ENCODE peak calls at places on chromosomes 2 and 18, in five cellular contexts. X is GM04504; G is activated CD8-positive, alpha-beta memory T cell treated with anti-CD3 and anti-CD28 coated beads for 24 hours; N is NCI-H1105; P is GM12891. W is an unnamed sample.

GRCh38 chr2:38653715-38654494 is 12.0 kb upstream of the GALM start:
- DNase-seq in X (no peak), G (peak), N (no peak), P (no peak), W (no peak)

GRCh38 chr2:64876137-64876647 is 113.0 kb upstream of the SLC1A4 start:
- DNase-seq in X (peak), G (no peak), N (no peak), P (no peak), W (no peak)

GRCh38 chr2:98828793-98829371 is 98.0 kb upstream of the MGAT4A start:
- DNase-seq in X (no peak), G (no peak), N (no peak), P (no peak), W (peak)

GRCh38 chr2:28360742-28361293 is 31.8 kb upstream of the FOSL2 start:
- DNase-seq in X (no peak), G (no peak), N (no peak), P (no peak), W (no peak)

GRCh38 chr2:234794866-234795265 is 157.0 kb upstream of the SH3BP4 start:
- DNase-seq in X (no peak), G (no peak), N (no peak), P (no peak), W (no peak)

GRCh38 chr2:198214108-198214736 is 409.8 kb downstream of the PLCL1 start:
- DNase-seq in X (no peak), G (no peak), N (no peak), P (no peak), W (no peak)

GRCh38 chr2:39124770-39125075 is 3.9 kb upstream of the SOS1 start:
- DNase-seq in X (no peak), G (no peak), N (no peak), P (no peak), W (no peak)

GRCh38 chr2:73886357-73886756 is 6.5 kb upstream of the ACTG2 start:
- DNase-seq in X (no peak), G (no peak), N (no peak), P (no peak), W (no peak)

GRCh38 chr2:44155577-44156446 is 12.9 kb upstream of the PPM1B start:
- DNase-seq in X (no peak), G (no peak), N (no peak), P (no peak), W (no peak)

GRCh38 chr2:208334230-208334629 is 68.2 kb downstream of the PIKFYVE start:
- DNase-seq in X (no peak), G (no peak), N (no peak), P (no peak), W (no peak)

GRCh38 chr2:233140913-233141469 is 80.8 kb downstream of the INPP5D start:
- DNase-seq in X (no peak), G (no peak), N (no peak), P (no peak), W (no peak)

GRCh38 chr2:49262815-49263560 is 108.7 kb upstream of the FSHR start:
- DNase-seq in X (no peak), G (no peak), N (no peak), P (no peak), W (no peak)

GRCh38 chr2:196328088-196328680 is 156.8 kb upstream of the STK17B start:
- DNase-seq in X (no peak), G (no peak), N (no peak), P (no peak), W (no peak)

GRCh38 chr2:165778187-165778556 is 15.9 kb downstream of the GALNT3 start:
- DNase-seq in X (no peak), G (no peak), N (no peak), P (no peak), W (no peak)

GRCh38 chr18:76265375-76266225 is 229.4 kb downstream of the ZNF516 start:
- DNase-seq in X (peak), G (no peak), N (no peak), P (no peak), W (no peak)

GRCh38 chr2:187188783-187189631 is 259.0 kb downstream of the CALCRL start:
- DNase-seq in X (no peak), G (no peak), N (no peak), P (no peak), W (no peak)

GRCh38 chr2:234691226-234691600 is 194.3 kb upstream of the ARL4C start:
- DNase-seq in X (no peak), G (no peak), N (peak), P (no peak), W (no peak)

GRCh38 chr18:38009335-38009734 is 443.7 kb upstream of the CELF4 start:
- DNase-seq in X (no peak), G (no peak), N (no peak), P (no peak), W (no peak)

GRCh38 chr18:21179590-21180220 is 62.3 kb upstream of the GREB1L start:
- DNase-seq in X (peak), G (peak), N (peak), P (peak), W (no peak)

GRCh38 chr2:199460808-199461454 is 3.2 kb upstream of the SATB2 start:
- DNase-seq in X (no peak), G (no peak), N (no peak), P (no peak), W (no peak)

GRCh38 chr2:109614715-109615636 is 812 bp downstream of the SOWAHC start:
- DNase-seq in X (no peak), G (peak), N (no peak), P (no peak), W (no peak)

GRCh38 chr2:60560734-60561649 is 7.5 kb upstream of the BCL11A start:
- DNase-seq in X (no peak), G (no peak), N (no peak), P (no peak), W (no peak)

GRCh38 chr18:27501651-27502050 is 316.5 kb upstream of the CHST9 start:
- DNase-seq in X (no peak), G (no peak), N (no peak), P (no peak), W (no peak)

GRCh38 chr2:241272298-241272721 is 43.2 kb downstream of the HDLBP start:
- DNase-seq in X (no peak), G (peak), N (no peak), P (no peak), W (no peak)

GRCh38 chr2:30584116-30584515 is 137.1 kb downstream of the LCLAT1 start:
- DNase-seq in X (no peak), G (no peak), N (no peak), P (peak), W (no peak)

GRCh38 chr2:209653164-209653563 is 118.5 kb upstream of the UNC80 start:
- DNase-seq in X (no peak), G (no peak), N (no peak), P (no peak), W (no peak)

W was measured in LNCaP clone FGC.